ENCODE peak calls at places on chromosomes 16 and 17, in seven cellular contexts. One of them, this sample, is unnamed.

GRCh38 chr17:32523017-32523680 is 36.4 kb downstream of the CDK5R1 start:
- DNase-seq in tibial artery: no peak
- DNase-seq in fibroblast of villous mesenchyme: no peak
- DNase-seq in cardiac muscle cell: no peak
- DNase-seq in GM12864: peak
- DNase-seq in suprapubic skin: peak
- DNase-seq in thoracic aorta: no peak
- DNase-seq in this sample: no peak

GRCh38 chr17:17070931-17071330 is 28.7 kb downstream of the MPRIP start:
- DNase-seq in tibial artery: peak
- DNase-seq in cardiac muscle cell: no peak
- DNase-seq in thoracic aorta: no peak
- DNase-seq in suprapubic skin: no peak
- DNase-seq in GM12864: no peak
- DNase-seq in fibroblast of villous mesenchyme: no peak
- DNase-seq in this sample: peak

GRCh38 chr16:57826706-57827625 is 24.7 kb upstream of the KIFC3 start:
- DNase-seq in fibroblast of villous mesenchyme: no peak
- DNase-seq in suprapubic skin: no peak
- DNase-seq in thoracic aorta: no peak
- DNase-seq in cardiac muscle cell: no peak
- DNase-seq in tibial artery: no peak
- DNase-seq in GM12864: no peak
- DNase-seq in this sample: no peak

GRCh38 chr17:5485270-5486205 is at the start of gene DERL2:
- DNase-seq in cardiac muscle cell: no peak
- DNase-seq in fibroblast of villous mesenchyme: no peak
- DNase-seq in tibial artery: no peak
- DNase-seq in suprapubic skin: no peak
- DNase-seq in GM12864: no peak
- DNase-seq in thoracic aorta: no peak
- DNase-seq in this sample: no peak

GRCh38 chr17:37744961-37745800 is at the start of gene HNF1B:
- DNase-seq in fibroblast of villous mesenchyme: no peak
- DNase-seq in suprapubic skin: no peak
- DNase-seq in thoracic aorta: no peak
- DNase-seq in GM12864: peak
- DNase-seq in tibial artery: no peak
- DNase-seq in cardiac muscle cell: no peak
- DNase-seq in this sample: no peak

GRCh38 chr17:7932949-7933348 is 943 bp downstream of the CNTROB start:
- DNase-seq in GM12864: no peak
- DNase-seq in tibial artery: peak
- DNase-seq in fibroblast of villous mesenchyme: peak
- DNase-seq in thoracic aorta: no peak
- DNase-seq in suprapubic skin: no peak
- DNase-seq in cardiac muscle cell: peak
- DNase-seq in this sample: peak

GRCh38 chr16:77439106-77439505 is 4.3 kb upstream of the ADAMTS18 start:
- DNase-seq in cardiac muscle cell: peak
- DNase-seq in tibial artery: no peak
- DNase-seq in GM12864: no peak
- DNase-seq in fibroblast of villous mesenchyme: no peak
- DNase-seq in thoracic aorta: no peak
- DNase-seq in suprapubic skin: no peak
- DNase-seq in this sample: no peak

GRCh38 chr17:66345264-66345663 is 42.9 kb downstream of the PRKCA start:
- DNase-seq in fibroblast of villous mesenchyme: no peak
- DNase-seq in cardiac muscle cell: no peak
- DNase-seq in tibial artery: no peak
- DNase-seq in GM12864: no peak
- DNase-seq in thoracic aorta: no peak
- DNase-seq in suprapubic skin: no peak
- DNase-seq in this sample: no peak

GRCh38 chr16:85029413-85029794 is 1.8 kb downstream of the KIAA0513 start:
- DNase-seq in suprapubic skin: no peak
- DNase-seq in GM12864: peak
- DNase-seq in tibial artery: no peak
- DNase-seq in cardiac muscle cell: no peak
- DNase-seq in thoracic aorta: no peak
- DNase-seq in fibroblast of villous mesenchyme: peak
- DNase-seq in this sample: peak
- H3K4me3 ChIP-seq in suprapubic skin: peak
- H3K4me3 ChIP-seq in GM12864: no peak
- H3K4me3 ChIP-seq in tibial artery: peak
- H3K4me3 ChIP-seq in cardiac muscle cell: no peak
- H3K4me3 ChIP-seq in thoracic aorta: peak
- H3K4me3 ChIP-seq in fibroblast of villous mesenchyme: peak
- H3K4me3 ChIP-seq in this sample: peak

DNA sequence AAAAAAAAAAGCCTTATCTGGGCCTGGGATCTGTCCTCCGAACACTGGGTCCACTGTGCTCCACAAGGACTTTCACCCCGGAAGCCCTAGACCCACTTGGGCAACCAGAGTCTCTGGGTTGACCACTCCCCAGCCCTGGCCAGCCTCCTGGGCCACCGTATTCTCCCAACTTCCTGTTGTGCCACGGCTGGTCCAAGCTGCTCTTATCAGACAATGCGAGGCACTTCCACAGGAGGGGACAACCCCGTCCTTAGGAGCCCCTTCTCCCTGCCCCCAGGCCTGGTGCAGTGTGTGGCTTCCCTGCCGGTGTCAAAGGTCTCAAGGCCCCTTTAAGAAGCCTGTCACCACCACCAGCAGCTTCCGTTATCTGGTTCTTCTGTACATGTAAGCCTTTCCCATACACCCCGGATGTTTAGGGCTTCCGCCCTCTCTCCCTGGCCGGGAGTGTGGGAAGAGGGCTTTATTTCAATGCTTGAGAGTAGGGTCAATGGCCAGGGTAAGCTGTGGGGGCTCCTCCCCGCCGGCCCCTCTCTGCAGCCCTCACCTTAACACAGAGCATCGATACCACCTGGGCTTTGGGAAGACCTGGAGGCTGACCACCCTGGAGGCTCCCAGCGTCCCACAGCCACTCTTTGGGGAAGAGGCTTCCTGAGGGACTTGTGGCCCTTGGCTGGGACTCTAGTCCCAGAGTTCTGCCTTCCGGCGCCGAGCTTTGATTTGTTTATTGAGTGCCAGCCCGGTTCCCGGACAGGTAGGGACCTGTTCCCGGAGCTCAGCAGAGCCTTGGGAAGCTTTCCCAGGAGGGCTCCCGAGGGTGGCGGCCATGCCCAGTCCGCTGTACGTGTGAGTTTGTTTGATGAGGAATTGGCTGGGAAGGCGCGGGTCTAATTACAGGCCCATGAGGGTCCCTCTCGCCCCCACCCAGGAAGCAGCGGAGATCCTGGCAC is 313.1 kb downstream of the SEC14L1 start:
- DNase-seq in tibial artery: no peak
- DNase-seq in cardiac muscle cell: peak
- DNase-seq in thoracic aorta: no peak
- DNase-seq in GM12864: no peak
- DNase-seq in suprapubic skin: no peak
- DNase-seq in fibroblast of villous mesenchyme: peak
- DNase-seq in this sample: peak
- H3K4me3 ChIP-seq in tibial artery: no peak
- H3K4me3 ChIP-seq in cardiac muscle cell: no peak
- H3K4me3 ChIP-seq in thoracic aorta: peak
- H3K4me3 ChIP-seq in GM12864: peak
- H3K4me3 ChIP-seq in suprapubic skin: peak
- H3K4me3 ChIP-seq in fibroblast of villous mesenchyme: peak
- H3K4me3 ChIP-seq in this sample: no peak

GRCh38 chr17:33949100-33949499 is 306.0 kb upstream of the CCL2 start:
- DNase-seq in fibroblast of villous mesenchyme: no peak
- DNase-seq in GM12864: no peak
- DNase-seq in suprapubic skin: peak
- DNase-seq in tibial artery: no peak
- DNase-seq in thoracic aorta: no peak
- DNase-seq in cardiac muscle cell: peak
- DNase-seq in this sample: no peak

GRCh38 chr17:33950061-33950460 is 305.0 kb upstream of the CCL2 start:
- DNase-seq in thoracic aorta: no peak
- DNase-seq in GM12864: no peak
- DNase-seq in suprapubic skin: peak
- DNase-seq in fibroblast of villous mesenchyme: no peak
- DNase-seq in tibial artery: no peak
- DNase-seq in cardiac muscle cell: no peak
- DNase-seq in this sample: no peak

GRCh38 chr17:33947762-33948161 is 307.3 kb upstream of the CCL2 start:
- DNase-seq in GM12864: no peak
- DNase-seq in cardiac muscle cell: no peak
- DNase-seq in thoracic aorta: no peak
- DNase-seq in tibial artery: no peak
- DNase-seq in suprapubic skin: no peak
- DNase-seq in fibroblast of villous mesenchyme: no peak
- DNase-seq in this sample: no peak

GRCh38 chr17:33945641-33946546 is 309.2 kb upstream of the CCL2 start:
- DNase-seq in suprapubic skin: peak
- DNase-seq in cardiac muscle cell: no peak
- DNase-seq in fibroblast of villous mesenchyme: no peak
- DNase-seq in tibial artery: no peak
- DNase-seq in GM12864: no peak
- DNase-seq in thoracic aorta: no peak
- DNase-seq in this sample: no peak

GRCh38 chr17:33948299-33948698 is 306.8 kb upstream of the CCL2 start:
- DNase-seq in fibroblast of villous mesenchyme: no peak
- DNase-seq in GM12864: no peak
- DNase-seq in tibial artery: no peak
- DNase-seq in cardiac muscle cell: no peak
- DNase-seq in suprapubic skin: peak
- DNase-seq in thoracic aorta: no peak
- DNase-seq in this sample: no peak
- H3K4me3 ChIP-seq in fibroblast of villous mesenchyme: no peak
- H3K4me3 ChIP-seq in GM12864: no peak
- H3K4me3 ChIP-seq in tibial artery: no peak
- H3K4me3 ChIP-seq in cardiac muscle cell: no peak
- H3K4me3 ChIP-seq in suprapubic skin: no peak
- H3K4me3 ChIP-seq in thoracic aorta: no peak
- H3K4me3 ChIP-seq in this sample: no peak

GRCh38 chr16:80592273-80592672 is 51.5 kb downstream of the DYNLRB2 start:
- DNase-seq in fibroblast of villous mesenchyme: no peak
- DNase-seq in cardiac muscle cell: no peak
- DNase-seq in tibial artery: no peak
- DNase-seq in suprapubic skin: no peak
- DNase-seq in GM12864: no peak
- DNase-seq in thoracic aorta: no peak
- DNase-seq in this sample: no peak

GRCh38 chr16:80586476-80586875 is 45.7 kb downstream of the DYNLRB2 start:
- DNase-seq in GM12864: no peak
- DNase-seq in cardiac muscle cell: no peak
- DNase-seq in thoracic aorta: no peak
- DNase-seq in suprapubic skin: no peak
- DNase-seq in fibroblast of villous mesenchyme: no peak
- DNase-seq in tibial artery: no peak
- DNase-seq in this sample: no peak

GRCh38 chr16:80594756-80595155 is 54.0 kb downstream of the DYNLRB2 start:
- DNase-seq in tibial artery: no peak
- DNase-seq in cardiac muscle cell: no peak
- DNase-seq in fibroblast of villous mesenchyme: no peak
- DNase-seq in thoracic aorta: no peak
- DNase-seq in GM12864: no peak
- DNase-seq in suprapubic skin: no peak
- DNase-seq in this sample: no peak

GRCh38 chr16:80596507-80597207 is 55.9 kb downstream of the DYNLRB2 start:
- DNase-seq in GM12864: no peak
- DNase-seq in cardiac muscle cell: no peak
- DNase-seq in tibial artery: no peak
- DNase-seq in fibroblast of villous mesenchyme: no peak
- DNase-seq in thoracic aorta: no peak
- DNase-seq in suprapubic skin: no peak
- DNase-seq in this sample: no peak

GRCh38 chr16:80591071-80591935 is 50.5 kb downstream of the DYNLRB2 start:
- DNase-seq in cardiac muscle cell: no peak
- DNase-seq in GM12864: no peak
- DNase-seq in fibroblast of villous mesenchyme: no peak
- DNase-seq in tibial artery: no peak
- DNase-seq in suprapubic skin: no peak
- DNase-seq in thoracic aorta: no peak
- DNase-seq in this sample: no peak
- H3K4me3 ChIP-seq in cardiac muscle cell: no peak
- H3K4me3 ChIP-seq in GM12864: no peak
- H3K4me3 ChIP-seq in fibroblast of villous mesenchyme: no peak
- H3K4me3 ChIP-seq in tibial artery: no peak
- H3K4me3 ChIP-seq in suprapubic skin: no peak
- H3K4me3 ChIP-seq in thoracic aorta: no peak
- H3K4me3 ChIP-seq in this sample: no peak

GRCh38 chr16:66524601-66525164 is 25.2 kb downstream of the TK2 start:
- DNase-seq in GM12864: peak
- DNase-seq in thoracic aorta: no peak
- DNase-seq in suprapubic skin: no peak
- DNase-seq in tibial artery: no peak
- DNase-seq in cardiac muscle cell: no peak
- DNase-seq in fibroblast of villous mesenchyme: no peak
- DNase-seq in this sample: no peak
- H3K4me3 ChIP-seq in GM12864: no peak
- H3K4me3 ChIP-seq in thoracic aorta: no peak
- H3K4me3 ChIP-seq in suprapubic skin: no peak
- H3K4me3 ChIP-seq in tibial artery: no peak
- H3K4me3 ChIP-seq in cardiac muscle cell: no peak
- H3K4me3 ChIP-seq in fibroblast of villous mesenchyme: no peak
- H3K4me3 ChIP-seq in this sample: no peak

DNA sequence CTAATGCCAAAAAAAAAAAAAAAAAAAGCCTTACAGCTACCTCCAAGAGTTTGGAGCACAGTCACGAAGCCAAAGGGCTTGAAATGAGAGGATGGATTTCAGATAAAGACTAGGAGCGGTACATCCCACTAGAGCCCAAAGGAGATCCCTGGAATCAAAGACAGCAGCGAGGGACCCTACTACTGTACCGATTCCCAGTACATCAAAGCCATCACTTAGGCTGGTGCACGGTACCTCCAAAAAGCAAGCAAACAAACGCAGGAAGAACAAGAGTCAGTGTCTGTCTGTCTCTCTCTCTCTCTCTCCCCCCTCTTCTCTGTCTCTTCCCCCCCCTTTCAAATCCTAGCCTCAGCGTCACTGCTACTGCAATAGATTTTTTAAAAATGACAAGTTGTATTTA is 12.3 kb upstream of the ZFHX3 start:
- DNase-seq in GM12864: no peak
- DNase-seq in suprapubic skin: no peak
- DNase-seq in thoracic aorta: no peak
- DNase-seq in cardiac muscle cell: no peak
- DNase-seq in tibial artery: no peak
- DNase-seq in fibroblast of villous mesenchyme: no peak
- DNase-seq in this sample: peak
- H3K4me3 ChIP-seq in GM12864: no peak
- H3K4me3 ChIP-seq in suprapubic skin: peak
- H3K4me3 ChIP-seq in thoracic aorta: peak
- H3K4me3 ChIP-seq in cardiac muscle cell: no peak
- H3K4me3 ChIP-seq in tibial artery: peak
- H3K4me3 ChIP-seq in fibroblast of villous mesenchyme: no peak
- H3K4me3 ChIP-seq in this sample: peak

GRCh38 chr16:11361043-11361442 is 15.8 kb downstream of the RMI2 start:
- DNase-seq in tibial artery: no peak
- DNase-seq in suprapubic skin: no peak
- DNase-seq in GM12864: no peak
- DNase-seq in fibroblast of villous mesenchyme: no peak
- DNase-seq in cardiac muscle cell: no peak
- DNase-seq in thoracic aorta: no peak
- DNase-seq in this sample: no peak
- H3K4me3 ChIP-seq in tibial artery: no peak
- H3K4me3 ChIP-seq in suprapubic skin: no peak
- H3K4me3 ChIP-seq in GM12864: no peak
- H3K4me3 ChIP-seq in fibroblast of villous mesenchyme: no peak
- H3K4me3 ChIP-seq in cardiac muscle cell: no peak
- H3K4me3 ChIP-seq in thoracic aorta: no peak
- H3K4me3 ChIP-seq in this sample: no peak

This sample was measured in osteoblast.